ENCODE peak calls at places on chromosome 13, in four cellular contexts. Q is activated naive CD4-positive, alpha-beta T cell; R is ureter; T is dermis microvascular lymphatic vessel endothelial cell. I is an unnamed sample.

GRCh38 chr13:113753171-113753570 is 5.9 kb upstream of the TMEM255B start:
- DNase-seq in Q (no peak), R (no peak), T (no peak), I (no peak)

GRCh38 chr13:77390391-77390790 is 63.5 kb upstream of the MYCBP2 start:
- DNase-seq in Q (no peak), R (no peak), T (no peak), I (no peak)

GRCh38 chr13:60230593-60230992 is 66.9 kb upstream of the DIAPH3 start:
- DNase-seq in Q (no peak), R (no peak), T (no peak), I (no peak)

GRCh38 chr13:74206061-74206561 is 71.9 kb upstream of the KLF12 start:
- DNase-seq in Q (no peak), R (no peak), T (no peak), I (no peak)

GRCh38 chr13:111548805-111549204 is 228.4 kb downstream of the TEX29 start:
- DNase-seq in Q (no peak), R (no peak), T (no peak), I (no peak)

GRCh38 chr13:34358811-34359513 is 541.0 kb downstream of the RFC3 start:
- DNase-seq in Q (no peak), R (no peak), T (no peak), I (no peak)

GRCh38 chr13:48019796-48020195 is 17.7 kb upstream of the NUDT15 start:
- DNase-seq in Q (no peak), R (no peak), T (no peak), I (no peak)

GRCh38 chr13:91375119-91375729 is 23.2 kb upstream of the GPC5 start:
- DNase-seq in Q (no peak), R (no peak), T (peak; percentile 6), I (no peak)

GRCh38 chr13:48014359-48014758 is 13.3 kb upstream of the SUCLA2 start:
- DNase-seq in Q (no peak), R (no peak), T (no peak), I (no peak)